ENCODE peak calls at places on chromosomes 11 and 22, in nine cellular contexts. Z is GOT3; G is stimulated activated CD4-positive, alpha-beta T cell treated with anti-CD3 and anti-CD28 coated beads, Interleukin-4, amount 100 ng/mL, for 48 hours; V is heart right ventricle; F is K562; H is mesenteric fat pad; U is GDM1; Y is bronchial epithelial cell; E is naive thymus-derived CD8-positive, alpha-beta T cell. P is an unnamed sample.

GRCh38 chr22:40345271-40345670 is 1.0 kb upstream of the ADSL start:
- DNase-seq in V (no peak), F (peak), Y (peak), E (no peak), H (no peak), U (no peak), G (no peak), Z (no peak), P (no peak)

GRCh38 chr11:29957406-29957805 is 59.4 kb downstream of the KCNA4 start:
- DNase-seq in Z (no peak), V (no peak), G (no peak), E (no peak), U (no peak), F (no peak), Y (peak), H (no peak), P (no peak)

GRCh38 chr11:75760710-75761493 is 7.7 kb upstream of the DGAT2 start:
- DNase-seq in E (no peak), U (no peak), Y (peak), G (no peak), V (no peak), H (no peak), F (no peak), Z (no peak), P (no peak)

GRCh38 chr11:121478895-121479281 is 26.1 kb upstream of the SORL1-AS1 start:
- DNase-seq in V (no peak), E (no peak), U (no peak), G (no peak), F (no peak), Y (no peak), Z (no peak), H (no peak), P (no peak)

GRCh38 chr11:70327717-70328116 is 57.2 kb downstream of the PPFIA1 start:
- DNase-seq in G (no peak), H (no peak), Z (no peak), E (no peak), Y (no peak), U (no peak), F (no peak), V (no peak), P (no peak)

GRCh38 chr11:36352919-36353318 is 56.8 kb downstream of the PRR5L start:
- DNase-seq in H (no peak), F (no peak), U (no peak), G (no peak), Y (no peak), Z (no peak), E (no peak), V (no peak), P (no peak)

GRCh38 chr22:45831394-45831793 is 145.6 kb downstream of the WNT7B start:
- DNase-seq in Z (no peak), U (no peak), Y (peak), H (no peak), F (no peak), G (no peak), E (no peak), V (no peak), P (no peak)

GRCh38 chr11:116813781-116814471 is 9.2 kb downstream of the APOA4 start:
- DNase-seq in Y (no peak), E (no peak), Z (no peak), G (no peak), F (no peak), V (no peak), H (no peak), U (no peak), P (no peak)

GRCh38 chr11:74707602-74708510 is 23.4 kb downstream of the CHRDL2 start:
- DNase-seq in Y (no peak), H (no peak), V (no peak), E (no peak), G (no peak), U (no peak), F (peak), Z (no peak), P (no peak)

GRCh38 chr11:100612766-100613165 is 74.3 kb upstream of the ARHGAP42 start:
- DNase-seq in H (no peak), V (no peak), Y (no peak), U (peak), G (no peak), F (no peak), Z (no peak), E (no peak), P (no peak)

GRCh38 chr11:66784575-66784974 is 55.6 kb upstream of the SPTBN2 start:
- DNase-seq in F (no peak), G (no peak), E (no peak), H (no peak), Y (no peak), U (no peak), Z (no peak), V (no peak), P (no peak)

GRCh38 chr11:75275581-75275980 is 35.0 kb downstream of the TPBGL start:
- DNase-seq in G (peak), V (no peak), U (peak), Z (no peak), H (peak), Y (no peak), F (no peak), E (peak), P (peak)

GRCh38 chr22:36797988-36798670 is 18.7 kb downstream of the PVALB start:
- DNase-seq in E (no peak), H (no peak), G (no peak), V (no peak), Z (no peak), U (no peak), Y (no peak), F (no peak), P (no peak)

GRCh38 chr22:36258750-36259619 is 6.1 kb downstream of the APOL1 start:
- DNase-seq in E (no peak), G (no peak), Y (no peak), Z (no peak), U (no peak), V (peak), H (no peak), F (peak), P (no peak)

GRCh38 chr11:33015621-33016551 is at the start of gene DEPDC7:
- DNase-seq in G (peak), V (peak), Z (peak), E (peak), U (no peak), H (peak), Y (peak), F (peak), P (peak)

GRCh38 chr11:78727816-78728215 is 153.2 kb upstream of the NARS2 start:
- DNase-seq in Y (no peak), E (no peak), V (no peak), F (no peak), H (no peak), G (no peak), U (no peak), Z (no peak), P (peak)

GRCh38 chr11:17163742-17164141 is 44.0 kb downstream of the PIK3C2A start:
- DNase-seq in V (no peak), H (no peak), F (no peak), G (no peak), U (no peak), Y (no peak), Z (no peak), E (no peak), P (no peak)

GRCh38 chr22:19143212-19143611 is 1.2 kb downstream of the ESS2 start:
- DNase-seq in F (no peak), V (no peak), Z (no peak), U (no peak), H (no peak), G (no peak), E (no peak), Y (no peak), P (no peak)

GRCh38 chr22:49787861-49788260 is 39.8 kb downstream of the BRD1 start:
- DNase-seq in G (no peak), Z (no peak), F (no peak), Y (no peak), E (no peak), H (no peak), U (no peak), V (no peak), P (no peak)

GRCh38 chr11:130383363-130384168 is 44.8 kb downstream of the ADAMTS8 start:
- DNase-seq in E (no peak), U (peak), G (no peak), H (peak), Z (no peak), V (no peak), Y (peak), F (no peak), P (no peak)

GRCh38 chr11:128235958-128236357 is 351.4 kb downstream of the ETS1 start:
- DNase-seq in Z (no peak), F (peak), E (no peak), Y (no peak), V (no peak), U (no peak), G (no peak), H (no peak), P (peak)

GRCh38 chr11:124943731-124944130 is 7.9 kb upstream of the HEPACAM start:
- DNase-seq in G (no peak), Z (no peak), E (no peak), H (no peak), F (no peak), U (no peak), Y (no peak), V (no peak), P (no peak)

GRCh38 chr11:44950036-44950624 is 553 bp downstream of the TP53I11 start:
- DNase-seq in Z (no peak), H (no peak), U (no peak), G (peak), F (no peak), Y (no peak), V (peak), E (no peak), P (no peak)

GRCh38 chr11:26551186-26551801 is 20.8 kb downstream of the MUC15 start:
- DNase-seq in Y (peak), Z (no peak), U (no peak), E (no peak), V (no peak), G (no peak), F (no peak), H (no peak), P (no peak)

GRCh38 chr22:43168416-43169309 is 17.3 kb downstream of the TSPO start:
- DNase-seq in E (no peak), V (no peak), U (no peak), Y (no peak), G (no peak), H (no peak), Z (no peak), F (no peak), P (no peak)

GRCh38 chr22:45891471-45891995 is 85.4 kb downstream of the WNT7B start:
- DNase-seq in Z (no peak), E (no peak), U (no peak), Y (no peak), F (no peak), V (peak), H (no peak), G (no peak), P (peak)

GRCh38 chr11:34262601-34263081 is 95.2 kb downstream of the ABTB2 start:
- DNase-seq in G (no peak), E (no peak), F (no peak), Y (no peak), V (no peak), Z (no peak), H (no peak), U (no peak), P (no peak)

GRCh38 chr11:9460322-9461067 is at the start of gene ZNF143:
- DNase-seq in E (peak), Z (peak), F (peak), V (peak), Y (peak), G (peak), H (peak), U (peak), P (peak)

GRCh38 chr11:8927233-8927632 is 5.5 kb downstream of the C11orf16 start:
- DNase-seq in Y (no peak), G (no peak), V (no peak), Z (no peak), H (no peak), U (no peak), F (no peak), E (no peak), P (no peak)

GRCh38 chr22:40462195-40462988 is 92.0 kb downstream of the SGSM3 start:
- DNase-seq in V (no peak), E (no peak), H (no peak), Z (no peak), F (no peak), Y (no peak), U (no peak), G (no peak), P (no peak)

GRCh38 chr11:102318469-102318868 is 1.2 kb downstream of the BIRC3 start:
- DNase-seq in U (no peak), E (peak), Z (no peak), Y (no peak), G (peak), V (no peak), H (no peak), F (no peak), P (no peak)

GRCh38 chr11:17722000-17722643 is 2.8 kb downstream of the MYOD1 start:
- DNase-seq in V (no peak), H (peak), G (no peak), Y (peak), U (no peak), E (no peak), Z (no peak), F (peak), P (no peak)

GRCh38 chr22:20604092-20604747 is 96.8 kb downstream of the MED15 start:
- DNase-seq in G (no peak), V (no peak), Y (no peak), U (no peak), E (no peak), F (no peak), H (no peak), Z (no peak), P (no peak)

GRCh38 chr11:43557553-43558031 is 122.9 kb upstream of the HSD17B12 start:
- DNase-seq in Z (no peak), V (no peak), H (no peak), Y (no peak), U (no peak), G (no peak), F (peak), E (no peak), P (no peak)